ENCODE peak calls at places on chromosomes 13 and 19, in seven cellular contexts. R, I, N, F, Y, T and E are unnamed samples.
A peak's percentile ranks its signal among the peaks of the same experiment; 100 is the strongest.

GRCh38 chr13:30421093-30422055 is 919 bp upstream of the UBE2L5 start:
- DNase-seq in R (peak; percentile 87), I (peak; percentile 87), N (peak; percentile 82), F (peak; percentile 15), Y (peak; percentile 87), T (peak; percentile 75), E (peak; percentile 76)

GRCh38 chr13:28657784-28658538 is 969 bp upstream of the POMP start:
- DNase-seq in R (no peak), I (no peak), N (no peak), F (no peak), Y (no peak), T (no peak), E (peak; percentile 22)

GRCh38 chr13:53138369-53139036 is 109.9 kb downstream of the OLFM4 start:
- DNase-seq in R (no peak), I (no peak), N (no peak), F (no peak), Y (no peak), T (no peak), E (no peak)

GRCh38 chr19:39996811-39997594 is at the start of gene ZNF546:
- DNase-seq in R (peak; percentile 94), I (peak; percentile 93), N (peak; percentile 93), F (peak; percentile 87), Y (peak; percentile 84), T (peak; percentile 82), E (peak; percentile 97)

GRCh38 chr13:111397202-111397880 is 76.9 kb downstream of the TEX29 start:
- DNase-seq in R (no peak), I (peak; percentile 13), N (no peak), F (no peak), Y (no peak), T (no peak), E (no peak)

GRCh38 chr19:42114412-42114811 is 17.8 kb downstream of the POU2F2 start:
- DNase-seq in R (no peak), I (peak; percentile 60), N (peak; percentile 76), F (no peak), Y (no peak), T (no peak), E (peak; percentile 69)

GRCh38 chr19:29478578-29479565 is 46.9 kb upstream of the VSTM2B start:
- DNase-seq in R (peak; percentile 31), I (peak; percentile 94), N (no peak), F (no peak), Y (peak; percentile 65), T (no peak), E (no peak)

GRCh38 chr19:45791744-45792481 is 732 bp downstream of the DMWD start:
- DNase-seq in R (no peak), I (no peak), N (no peak), F (no peak), Y (no peak), T (no peak), E (no peak)

GRCh38 chr13:26459276-26460131 is 98.0 kb upstream of the WASF3 start:
- DNase-seq in R (no peak), I (no peak), N (no peak), F (no peak), Y (no peak), T (no peak), E (no peak)

GRCh38 chr19:33963514-33963913 is 166.8 kb downstream of the KCTD15 start:
- DNase-seq in R (no peak), I (peak; percentile 22), N (no peak), F (no peak), Y (no peak), T (no peak), E (no peak)

GRCh38 chr19:48726573-48726972 is 7.0 kb upstream of the MAMSTR start:
- DNase-seq in R (no peak), I (no peak), N (no peak), F (no peak), Y (no peak), T (no peak), E (no peak)

GRCh38 chr19:34109596-34109995 is 62.7 kb upstream of the LSM14A start:
- DNase-seq in R (no peak), I (no peak), N (no peak), F (no peak), Y (no peak), T (no peak), E (no peak)

GRCh38 chr19:36331353-36332228 is 47.4 kb downstream of the ZFP14 start:
- DNase-seq in R (peak; percentile 69), I (peak; percentile 99), N (peak; percentile 68), F (peak; percentile 43), Y (peak; percentile 96), T (peak; percentile 96), E (peak; percentile 87)
- TF ChIP-seq CTCF in R (no peak), I (peak; percentile 35), N (no peak), F (no peak), Y (no peak), T (no peak), E (no peak)

DNA sequence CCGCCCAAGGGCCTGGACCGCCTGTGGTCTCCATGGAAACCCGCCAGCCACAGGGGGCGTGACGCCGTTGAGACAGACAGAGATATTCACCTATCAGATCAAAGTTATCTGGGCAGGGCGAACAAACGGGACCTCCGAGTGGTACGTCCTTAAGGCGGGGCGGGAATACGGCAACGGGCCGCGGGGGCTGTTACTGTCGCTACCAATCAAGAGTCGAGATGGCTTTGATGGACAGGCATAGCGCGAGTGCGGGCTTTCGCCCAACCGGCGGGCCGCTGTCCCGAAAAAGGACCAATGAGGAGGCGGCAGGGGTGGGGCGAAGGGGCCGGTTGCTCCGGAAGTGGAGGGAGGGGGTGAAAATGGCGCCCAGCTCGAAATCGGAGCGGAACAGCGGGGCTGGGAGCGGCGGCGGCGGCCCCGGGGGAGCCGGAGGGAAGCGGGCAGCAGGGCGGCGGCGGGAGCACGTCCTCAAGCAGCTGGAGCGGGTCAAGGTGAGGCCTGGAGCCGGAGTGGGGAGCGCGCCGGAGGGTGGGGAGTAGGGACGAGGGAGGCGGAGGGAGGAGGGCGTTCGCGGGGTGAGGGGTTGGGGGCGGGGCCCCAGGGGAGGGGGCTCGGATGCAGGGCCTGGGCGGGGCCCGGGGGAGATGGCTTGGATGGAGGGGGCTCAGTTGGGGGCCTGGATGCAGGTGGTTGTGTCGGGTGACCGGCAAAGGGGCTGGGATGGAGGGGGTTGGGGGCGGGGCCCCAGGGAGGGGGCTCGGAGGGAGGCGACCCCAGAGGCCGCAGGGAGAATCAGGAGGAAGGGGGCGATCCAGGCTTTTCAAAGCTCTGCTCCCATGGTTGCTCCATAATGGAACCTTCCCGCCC is at the start of gene DCAF15:
- DNase-seq in R (peak; percentile 99), I (peak; percentile 99), N (peak; percentile 99), F (peak; percentile 98), Y (peak; percentile 100), T (peak; percentile 98), E (peak; percentile 99)
- H3K36me3 ChIP-seq in R (peaks cover 16% of the 10 kb centered on the region), I (peaks cover 23% of the 10 kb centered on the region), N (no peaks in the 10 kb centered on the region), F (peaks cover 23% of the 10 kb centered on the region), Y (peaks cover 16% of the 10 kb centered on the region), T (peaks cover 6% of the 10 kb centered on the region), E (peaks cover 18% of the 10 kb centered on the region)

GRCh38 chr13:107450426-107450825 is 764.9 kb downstream of the LIG4 start:
- DNase-seq in R (no peak), I (no peak), N (no peak), F (no peak), Y (no peak), T (no peak), E (no peak)
- H3K4me3 ChIP-seq in R (no peak overlapping the region), I (no peak overlapping the region), N (no peak overlapping the region), F (no peak overlapping the region), Y (no peak overlapping the region), T (no peak overlapping the region), E (no peak overlapping the region)

DNA sequence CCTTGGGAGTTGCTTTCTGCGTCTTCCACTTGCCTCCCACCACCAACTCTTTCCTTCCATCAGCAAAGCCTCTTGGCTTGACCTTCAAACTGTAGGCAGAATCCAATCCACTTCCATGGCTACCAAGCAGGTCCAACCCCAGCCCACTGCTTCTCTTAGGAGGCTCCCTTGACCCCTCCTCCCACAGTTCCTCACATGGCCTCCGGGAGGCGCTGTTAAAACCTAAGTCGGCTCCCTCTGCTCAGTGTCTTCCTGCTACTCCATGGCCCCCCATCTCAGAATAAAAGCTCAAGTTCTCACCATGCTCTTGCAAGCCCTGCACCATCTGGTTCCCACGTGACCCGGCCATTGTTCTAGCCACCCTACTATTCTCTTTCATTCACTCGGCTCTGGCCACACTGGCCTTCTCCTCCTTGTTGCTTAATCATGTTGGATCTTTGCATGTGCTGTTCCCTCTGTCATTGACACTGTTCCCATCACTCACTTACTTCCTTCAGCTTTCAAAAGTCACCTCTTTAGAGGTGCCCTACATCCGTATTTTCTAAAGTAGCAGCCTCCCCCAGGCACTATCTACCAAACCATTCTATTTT is 7.5 kb downstream of the IZUMO2 start:
- DNase-seq in R (no peak), I (peak; percentile 65), N (no peak), F (no peak), Y (no peak), T (no peak), E (no peak)
- TF ChIP-seq CTCF in R (no peak), I (peak; percentile 64), N (no peak), F (no peak), Y (no peak), T (no peak), E (peak; percentile 43)

GRCh38 chr19:10158485-10158884 is 36.3 kb downstream of the DNMT1 start:
- DNase-seq in R (peak; percentile 29), I (no peak), N (no peak), F (no peak), Y (no peak), T (no peak), E (no peak)
- H3K36me3 ChIP-seq in R (no peaks in the 10 kb centered on the region), I (peaks cover 95% of the 10 kb centered on the region), N (no peaks in the 10 kb centered on the region), F (peaks cover 82% of the 10 kb centered on the region), Y (peaks cover 61% of the 10 kb centered on the region), T (peaks cover 54% of the 10 kb centered on the region), E (peaks cover 49% of the 10 kb centered on the region)